ENCODE peak calls at places on chromosomes 6 and 20, in nine cellular contexts. J, D, Q, E, W, B, U, T and Y are unnamed samples.

GRCh38 chr6:126534418-126534817 is 194.5 kb downstream of the CENPW start:
- DNase-seq in T (no peak), U (no peak), J (no peak), E (no peak), W (no peak), D (no peak), Q (no peak), B (no peak), Y (no peak)

GRCh38 chr6:38080349-38080748 is 260.8 kb downstream of the ZFAND3 start:
- DNase-seq in Q (no peak), E (peak; percentile 65), U (no peak), T (no peak), B (no peak), W (no peak), D (no peak), J (no peak), Y (no peak)

GRCh38 chr6:40036186-40036585 is 101.9 kb upstream of the MOCS1 start:
- DNase-seq in E (no peak), U (no peak), W (no peak), J (no peak), D (no peak), Q (no peak), B (no peak), T (no peak), Y (no peak)

GRCh38 chr6:150293423-150294280 is 75.2 kb upstream of the IYD start:
- DNase-seq in E (peak; percentile 74), B (no peak), D (no peak), Q (no peak), T (no peak), J (no peak), W (no peak), U (no peak), Y (peak; percentile 57)

GRCh38 chr20:47318027-47318595 is 38.4 kb downstream of the ZMYND8 start:
- DNase-seq in W (no peak), U (peak; percentile 40), J (no peak), D (peak; percentile 70), T (no peak), E (peak; percentile 71), B (no peak), Q (peak; percentile 77), Y (peak; percentile 76)

GRCh38 chr6:124964084-124964763 is 2.0 kb downstream of the RNF217 start:
- DNase-seq in E (peak; percentile 88), D (peak; percentile 77), B (no peak), W (no peak), Q (no peak), U (no peak), T (no peak), J (no peak), Y (no peak)

GRCh38 chr6:21157186-21157929 is 436.2 kb upstream of the SOX4 start:
- DNase-seq in U (no peak), B (no peak), W (no peak), D (no peak), J (no peak), T (no peak), Q (no peak), E (no peak), Y (no peak)

GRCh38 chr6:88882536-88882935 is 80.9 kb downstream of the RNGTT start:
- DNase-seq in D (no peak), B (no peak), J (no peak), W (no peak), E (no peak), U (no peak), T (no peak), Q (no peak), Y (no peak)

GRCh38 chr20:4896971-4897497 is 104.3 kb downstream of the SLC23A2 start:
- DNase-seq in E (no peak), T (no peak), Q (no peak), B (no peak), J (no peak), U (no peak), W (no peak), D (no peak), Y (no peak)
- TF ChIP-seq CTCF in E (no peak), T (no peak), Q (no peak), B (no peak), J (no peak), U (no peak), W (no peak), D (no peak), Y (peak; percentile 8)

DNA sequence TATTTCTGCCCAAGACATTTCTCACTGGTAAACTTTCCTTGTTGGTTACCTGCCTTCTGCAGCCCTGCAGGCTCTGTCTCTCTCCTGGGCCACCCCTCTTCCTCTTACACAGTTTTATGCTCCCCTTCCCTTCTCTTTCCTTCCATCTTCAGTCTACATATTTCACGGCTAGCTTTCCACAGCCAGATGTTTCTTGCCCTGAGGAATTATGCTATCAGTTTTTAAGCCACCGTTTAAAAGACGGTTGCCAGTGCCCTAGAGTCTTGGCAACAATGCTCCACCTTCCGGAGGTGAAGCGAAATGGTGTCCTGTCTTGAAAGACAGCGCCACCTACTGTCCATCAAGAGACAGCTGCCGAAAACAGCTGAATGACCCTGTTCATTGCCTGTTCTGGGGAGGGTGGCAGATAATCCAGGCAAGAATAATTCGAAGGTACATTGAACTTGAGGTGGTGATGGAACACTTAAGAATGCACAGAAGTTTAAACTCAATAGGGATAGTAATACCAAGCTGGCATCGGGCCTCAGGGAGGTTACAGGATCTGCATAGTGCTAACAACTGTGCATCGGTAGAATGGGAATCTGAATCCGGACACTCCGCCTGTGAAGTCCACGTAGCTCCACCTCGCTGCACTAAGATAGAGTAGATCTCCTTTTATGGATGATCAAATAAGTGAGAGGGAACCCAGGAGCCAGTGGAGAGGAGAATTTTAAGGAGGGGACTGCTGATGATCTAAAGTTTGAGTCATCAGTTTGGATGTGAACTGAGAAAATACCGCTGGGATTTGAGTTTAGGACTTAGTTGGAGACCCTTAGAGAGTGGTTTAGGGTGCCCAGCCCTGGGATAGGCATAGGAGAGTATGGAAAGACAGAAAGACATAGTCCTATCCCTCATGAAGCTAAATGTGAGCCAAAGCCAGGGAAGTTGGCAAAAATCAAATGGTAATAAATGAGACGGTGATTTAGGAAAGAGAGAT is 4.8 kb upstream of the TRIM40 start:
- DNase-seq in Q (peak; percentile 79), U (peak; percentile 53), W (peak; percentile 78), T (no peak), E (peak; percentile 90), B (no peak), J (no peak), D (peak; percentile 81), Y (peak; percentile 70)
- TF ChIP-seq CTCF in Q (peak; percentile 97), U (peak; percentile 88), W (peak; percentile 99), T (peak; percentile 94), E (peak; percentile 100), B (peak; percentile 10), J (peak; percentile 93), D (peak; percentile 97), Y (peak; percentile 98)

GRCh38 chr20:53023717-53024116 is 51.6 kb downstream of the TSHZ2 start:
- DNase-seq in U (no peak), J (no peak), Q (no peak), T (no peak), B (no peak), D (no peak), W (no peak), E (no peak), Y (no peak)

GRCh38 chr20:53019464-53019863 is 47.3 kb downstream of the TSHZ2 start:
- DNase-seq in E (no peak), T (no peak), J (no peak), D (no peak), W (no peak), B (no peak), U (no peak), Q (no peak), Y (no peak)

GRCh38 chr20:53021934-53022333 is 49.8 kb downstream of the TSHZ2 start:
- DNase-seq in J (no peak), Q (no peak), U (no peak), B (no peak), W (no peak), E (no peak), D (no peak), T (no peak), Y (peak; percentile 5)

GRCh38 chr20:53020376-53020775 is 48.2 kb downstream of the TSHZ2 start:
- DNase-seq in D (no peak), Q (no peak), W (no peak), U (no peak), B (no peak), T (no peak), J (no peak), E (no peak), Y (no peak)

GRCh38 chr20:53020834-53021233 is 48.7 kb downstream of the TSHZ2 start:
- DNase-seq in W (no peak), J (no peak), B (no peak), U (no peak), Q (no peak), D (no peak), E (no peak), T (no peak), Y (no peak)
- TF ChIP-seq CTCF in W (no peak), J (no peak), B (no peak), U (no peak), Q (no peak), D (no peak), E (no peak), T (no peak), Y (no peak)

DNA sequence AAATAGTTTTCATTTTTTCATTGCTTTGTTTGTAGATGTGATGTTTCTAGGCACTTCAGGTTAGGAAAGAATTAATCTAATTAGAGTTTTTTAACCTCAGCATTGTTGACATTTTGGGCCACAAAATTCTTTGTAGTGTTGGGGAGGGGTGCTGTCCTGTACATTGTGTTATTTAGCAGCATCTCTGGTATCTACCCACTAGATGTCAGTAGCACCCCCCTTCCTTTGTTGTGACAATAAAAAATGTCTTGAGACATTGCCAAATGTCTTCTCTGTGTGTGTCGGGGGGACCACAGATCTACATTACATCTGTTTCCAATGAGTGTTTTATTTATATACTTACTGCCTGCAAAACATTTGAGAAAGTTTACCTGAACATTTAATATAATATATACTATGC is 45.6 kb downstream of the EYA4 start:
- DNase-seq in T (no peak), J (no peak), Q (peak; percentile 39), E (peak; percentile 31), D (no peak), W (no peak), B (no peak), U (no peak), Y (no peak)
- TF ChIP-seq CTCF in T (no peak), J (no peak), Q (peak; percentile 47), E (peak; percentile 24), D (no peak), W (no peak), B (no peak), U (peak; percentile 22), Y (no peak)

GRCh38 chr6:117477988-117478852 is 4.3 kb upstream of the DCBLD1 start:
- DNase-seq in B (no peak), T (no peak), E (no peak), U (no peak), D (peak; percentile 34), J (no peak), Q (no peak), W (peak; percentile 26), Y (no peak)
- TF ChIP-seq CTCF in B (no peak), T (no peak), E (no peak), U (no peak), D (no peak), J (no peak), Q (no peak), W (no peak), Y (peak; percentile 52)